ENCODE peak calls at places on chromosomes 3 and 15, in five cellular contexts. J, R, X, K and Y are unnamed samples.

GRCh38 chr15:55253580-55253979 is 36.0 kb downstream of the RAB27A start:
- DNase-seq in J (peak), R (peak), X (peak), K (no peak), Y (no peak)

GRCh38 chr3:152400912-152401311 is 132.2 kb downstream of the MBNL1 start:
- DNase-seq in J (peak), R (no peak), X (peak), K (no peak), Y (no peak)

GRCh38 chr3:161222662-161223061 is 1.6 kb downstream of the NMD3 start:
- DNase-seq in J (peak), R (no peak), X (peak), K (no peak), Y (no peak)

GRCh38 chr3:17491601-17492000 is 250.8 kb downstream of the TBC1D5 start:
- DNase-seq in J (peak), R (peak), X (peak), K (no peak), Y (no peak)

GRCh38 chr3:72907851-72908620 is 20.2 kb downstream of the GXYLT2 start:
- DNase-seq in J (peak), R (peak), X (peak), K (peak), Y (no peak)

GRCh38 chr15:56320861-56321260 is 44.4 kb upstream of the TEX9 start:
- DNase-seq in J (peak), R (peak), X (no peak), K (no peak), Y (no peak)

GRCh38 chr3:132522353-132522752 is 74.7 kb upstream of the ACKR4 start:
- DNase-seq in J (no peak), R (no peak), X (no peak), K (no peak), Y (no peak)

GRCh38 chr3:32313723-32314473 is 75.4 kb downstream of the CMTM8 start:
- DNase-seq in J (peak), R (peak), X (peak), K (no peak), Y (no peak)

GRCh38 chr3:181969925-181970324 is 258.2 kb downstream of the SOX2 start:
- DNase-seq in J (no peak), R (no peak), X (no peak), K (no peak), Y (no peak)

GRCh38 chr3:12948891-12949711 is 107.7 kb upstream of the RPL32 start:
- DNase-seq in J (peak), R (peak), X (peak), K (no peak), Y (no peak)

GRCh38 chr3:138011722-138012121 is 1.8 kb downstream of the CLDN18 start:
- DNase-seq in J (no peak), R (no peak), X (no peak), K (no peak), Y (no peak)

GRCh38 chr3:38641461-38642110 is 7.9 kb downstream of the SCN5A start:
- DNase-seq in J (no peak), R (no peak), X (no peak), K (no peak), Y (no peak)

DNA sequence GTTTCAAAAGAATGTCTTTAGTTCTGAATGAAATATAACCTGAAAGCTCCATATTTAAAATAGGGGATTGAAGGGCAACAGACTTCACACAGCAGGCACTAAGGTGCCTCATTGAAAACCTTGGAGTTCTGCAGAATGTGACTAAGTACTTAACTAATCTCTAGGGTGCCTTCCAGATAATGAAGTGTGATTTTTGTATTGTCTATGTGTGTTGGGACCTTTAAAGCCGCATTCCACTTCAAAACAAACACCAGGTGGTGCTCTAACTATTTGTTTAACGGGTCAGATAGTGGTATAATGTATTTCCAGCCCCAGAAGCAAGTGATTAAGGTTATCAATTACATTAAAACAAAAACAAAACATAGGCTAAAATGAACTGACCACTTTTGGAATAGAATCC is 28.0 kb downstream of the TFG start:
- DNase-seq in J (peak), R (no peak), X (peak), K (no peak), Y (no peak)
- TF ChIP-seq CTCF in J (peak), R (peak), X (peak), K (peak), Y (peak)

GRCh38 chr3:190718097-190718496 is 144.4 kb downstream of the GMNC start:
- DNase-seq in J (no peak), R (no peak), X (no peak), K (no peak), Y (no peak)
- TF ChIP-seq CTCF in J (no peak), R (no peak), X (no peak), K (no peak), Y (no peak)

GRCh38 chr3:50549226-50549625 is 18.3 kb downstream of the C3orf18 start:
- DNase-seq in J (no peak), R (no peak), X (no peak), K (no peak), Y (no peak)

GRCh38 chr3:50552598-50552997 is 14.9 kb downstream of the C3orf18 start:
- DNase-seq in J (no peak), R (no peak), X (no peak), K (no peak), Y (no peak)

GRCh38 chr3:50552058-50552435 is 15.5 kb downstream of the C3orf18 start:
- DNase-seq in J (no peak), R (no peak), X (no peak), K (no peak), Y (no peak)

GRCh38 chr3:50550079-50550736 is 17.3 kb downstream of the C3orf18 start:
- DNase-seq in J (peak), R (no peak), X (peak), K (no peak), Y (peak)

GRCh38 chr3:50551293-50552057 is 16.1 kb downstream of the C3orf18 start:
- DNase-seq in J (peak), R (no peak), X (no peak), K (no peak), Y (no peak)
- TF ChIP-seq CTCF in J (peak), R (peak), X (no peak), K (no peak), Y (no peak)

GRCh38 chr3:146164071-146164470 is 3.1 kb upstream of the PLOD2 start:
- DNase-seq in J (peak), R (no peak), X (no peak), K (no peak), Y (no peak)
- TF ChIP-seq CTCF in J (no peak), R (no peak), X (no peak), K (no peak), Y (no peak)

GRCh38 chr3:50210176-50210509 is 5.1 kb downstream of the SLC38A3 start:
- DNase-seq in J (no peak), R (no peak), X (no peak), K (no peak), Y (no peak)
- TF ChIP-seq CTCF in J (no peak), R (no peak), X (no peak), K (no peak), Y (no peak)

GRCh38 chr3:142929109-142929508 is 34.4 kb downstream of the PAQR9 start:
- DNase-seq in J (peak), R (peak), X (peak), K (no peak), Y (no peak)
- TF ChIP-seq CTCF in J (peak), R (peak), X (peak), K (no peak), Y (peak)

GRCh38 chr3:65914032-65914739 is 124.5 kb downstream of the MAGI1 start:
- DNase-seq in J (no peak), R (no peak), X (no peak), K (no peak), Y (no peak)
- TF ChIP-seq CTCF in J (no peak), R (peak), X (peak), K (no peak), Y (no peak)

DNA sequence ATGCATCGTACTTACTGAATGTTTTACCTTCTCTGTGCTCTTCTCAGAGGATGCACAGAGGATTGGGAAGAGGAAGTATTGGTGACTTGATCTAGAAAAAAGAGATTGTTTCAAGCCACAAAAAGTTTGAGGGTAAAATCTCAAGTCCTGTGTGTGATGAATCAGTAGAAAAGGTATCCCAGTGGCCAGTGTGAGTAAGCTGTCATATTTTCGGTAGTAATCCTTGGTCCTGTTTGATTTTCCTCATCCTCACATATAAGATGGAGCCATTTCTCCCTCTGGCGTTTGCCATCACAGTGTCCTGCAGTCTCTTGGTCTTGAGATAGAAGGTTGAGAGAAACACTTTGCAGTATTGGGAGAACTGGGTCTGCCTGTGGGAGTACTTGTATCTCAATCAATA is 166.8 kb downstream of the LPP start:
- DNase-seq in J (peak), R (peak), X (no peak), K (no peak), Y (no peak)
- TF ChIP-seq CTCF in J (peak), R (no peak), X (no peak), K (no peak), Y (no peak)

DNA sequence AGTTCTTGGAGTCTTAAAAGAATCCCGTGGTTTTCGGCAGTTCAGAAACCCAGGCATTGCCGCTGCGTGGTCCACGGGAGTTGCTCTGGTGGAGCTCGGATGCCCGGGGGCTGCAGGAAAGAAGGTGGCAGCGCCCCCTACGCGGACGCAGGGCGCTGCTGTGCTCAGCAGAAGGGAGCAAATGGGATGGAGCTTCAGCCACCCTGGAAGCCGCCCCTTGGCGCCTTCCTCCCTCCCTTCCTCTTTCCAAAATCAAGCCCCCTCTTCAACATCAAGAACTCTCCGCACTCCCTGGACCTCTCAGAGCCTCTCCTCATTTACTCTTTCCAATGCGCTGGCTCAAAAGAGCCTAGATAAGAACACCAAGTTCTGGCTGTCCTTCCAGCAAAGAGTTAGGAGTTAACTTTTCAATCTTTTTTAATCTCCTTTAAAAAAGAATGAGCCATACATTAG is 880 bp upstream of the CHRNA7 start:
- DNase-seq in J (no peak), R (peak), X (no peak), K (no peak), Y (peak)
- TF ChIP-seq CTCF in J (no peak), R (peak), X (no peak), K (no peak), Y (peak)